ENCODE peak calls at places on chromosomes 3 and 15, in four cellular contexts. S is neural crest cell; U is choroid plexus epithelial cell; J is activated CD8-positive, alpha-beta T cell treated with anti-CD3 and anti-CD28 coated beads for 36 hours. B is an unnamed sample.

GRCh38 chr15:70289191-70289955 is 191.7 kb upstream of the TLE3 start:
- DNase-seq in S (no peak), U (peak), J (no peak), B (no peak)

GRCh38 chr15:77012868-77013267 is 17.9 kb downstream of the PSTPIP1 start:
- DNase-seq in S (no peak), U (no peak), J (peak), B (no peak)

GRCh38 chr3:105368575-105369500 is 2.1 kb downstream of the ALCAM start:
- DNase-seq in S (peak), U (peak), J (peak), B (no peak)

GRCh38 chr3:58564456-58565160 is 12.6 kb downstream of the FAM107A start:
- DNase-seq in S (no peak), U (peak), J (no peak), B (no peak)

GRCh38 chr3:108006077-108006675 is 84.7 kb downstream of the CD47 start:
- DNase-seq in S (no peak), U (peak), J (no peak), B (no peak)

GRCh38 chr15:93987068-93987467 is 244.3 kb upstream of the MCTP2 start:
- DNase-seq in S (no peak), U (no peak), J (peak), B (no peak)

GRCh38 chr15:41506796-41507341 is 6.8 kb downstream of the LTK start:
- DNase-seq in S (no peak), U (no peak), J (no peak), B (no peak)

GRCh38 chr3:60013241-60013640 is 963.4 kb upstream of the CFAP20DC start:
- DNase-seq in S (no peak), U (no peak), J (no peak), B (no peak)

GRCh38 chr15:38454687-38455071 is 752 bp downstream of the FAM98B start:
- DNase-seq in S (no peak), U (peak), J (no peak), B (no peak)

GRCh38 chr3:188051801-188052228 is 102.1 kb upstream of the LPP start:
- DNase-seq in S (peak), U (peak), J (no peak), B (no peak)

GRCh38 chr15:69729167-69729748 is 276.6 kb downstream of the RPLP1 start:
- DNase-seq in S (peak), U (peak), J (peak), B (peak)

GRCh38 chr15:95996494-95996893 is 334.0 kb upstream of the NR2F2 start:
- DNase-seq in S (no peak), U (no peak), J (peak), B (no peak)

GRCh38 chr15:31267161-31268107 is 59.2 kb upstream of the KLF13 start:
- DNase-seq in S (no peak), U (no peak), J (no peak), B (no peak)

GRCh38 chr15:91586542-91586941 is 267.0 kb upstream of the SLCO3A1 start:
- DNase-seq in S (no peak), U (no peak), J (no peak), B (no peak)

GRCh38 chr3:15794842-15795562 is 2.8 kb downstream of the ANKRD28 start:
- DNase-seq in S (no peak), U (peak), J (no peak), B (no peak)
- TF ChIP-seq CTCF in S (no peak), U (peak), J (no peak), B (no peak)

GRCh38 chr3:157594413-157594812 is 91.2 kb upstream of the VEPH1 start:
- DNase-seq in S (no peak), U (peak), J (no peak), B (no peak)
- TF ChIP-seq CTCF in S (no peak), U (peak), J (no peak), B (no peak)

DNA sequence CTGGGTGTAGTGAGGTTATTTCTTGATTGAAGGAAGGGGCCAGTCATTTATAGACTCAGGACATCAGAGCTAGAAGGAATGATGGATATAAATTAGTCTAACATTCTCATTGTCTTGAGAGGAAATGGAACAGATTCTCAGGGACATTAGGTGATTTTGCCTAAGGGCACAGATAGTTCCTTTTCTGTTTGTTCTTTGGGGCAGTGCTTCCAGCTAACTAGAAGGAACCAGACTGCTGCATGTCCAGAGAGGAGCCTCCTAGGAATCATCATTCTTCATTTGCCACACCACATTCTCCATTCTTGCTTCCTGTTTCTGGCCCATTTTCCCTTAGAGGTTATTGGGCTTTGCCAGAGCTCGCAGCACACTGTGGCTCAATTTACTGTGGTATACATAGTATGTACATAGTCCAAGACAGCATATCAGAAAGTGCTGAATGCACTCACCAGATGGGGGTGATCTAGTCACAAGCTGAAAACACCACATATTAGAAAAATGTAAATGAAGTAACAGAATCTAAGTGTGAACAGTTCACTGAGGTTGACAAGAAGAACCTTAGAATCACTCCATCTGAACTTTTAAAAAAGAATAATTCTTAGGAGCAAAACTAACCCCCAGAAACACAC is 62.7 kb upstream of the MYZAP start:
- DNase-seq in S (no peak), U (no peak), J (no peak), B (no peak)
- TF ChIP-seq CTCF in S (no peak), U (peak), J (no peak), B (no peak)

DNA sequence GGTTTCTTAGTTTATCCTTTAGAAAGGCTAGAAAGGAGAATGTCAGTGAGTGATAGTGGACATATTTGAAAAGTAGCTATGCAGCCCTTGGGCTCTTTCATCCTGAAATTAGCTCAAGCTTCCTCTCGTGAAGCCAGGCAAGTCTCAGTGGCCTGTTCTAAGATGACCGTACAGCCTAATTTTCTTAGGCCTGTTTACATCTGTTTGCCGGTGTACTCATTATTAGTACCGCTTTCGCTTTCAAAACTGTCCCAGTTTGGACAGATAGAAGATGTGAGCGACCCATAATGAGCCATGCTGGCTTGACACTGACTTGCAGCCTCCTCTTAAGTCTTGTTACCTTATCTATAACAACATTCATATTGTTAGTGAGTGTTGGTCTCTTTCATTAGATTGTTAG is 5.7 kb upstream of the ARL14 start:
- DNase-seq in S (no peak), U (no peak), J (no peak), B (no peak)
- TF ChIP-seq CTCF in S (no peak), U (no peak), J (no peak), B (no peak)